ENCODE peak calls at places on chromosomes 16 and 17, in six cellular contexts. L is heart left ventricle, T is SK-N-SH, N is mucosa of descending colon, K is H1, P is heart right ventricle. W is an unnamed sample.

GRCh38 chr16:66159987-66160386 is 206.5 kb upstream of the CDH5 start:
- DNase-seq in L (no peak), T (no peak), N (no peak), K (no peak), P (no peak), W (no peak)

GRCh38 chr17:1040216-1040600 is 43.3 kb downstream of the TIMM22 start:
- DNase-seq in L (peak; percentile 49), T (no peak), N (peak; percentile 47), K (no peak), P (no peak), W (no peak)

GRCh38 chr17:38947189-38947588 is 20.0 kb downstream of the FBXO47 start:
- DNase-seq in L (no peak), T (no peak), N (no peak), K (no peak), P (no peak), W (no peak)

GRCh38 chr16:88536971-88537751 is 33.0 kb upstream of the ZC3H18 start:
- DNase-seq in L (no peak), T (peak; percentile 66), N (no peak), K (no peak), P (no peak), W (no peak)

GRCh38 chr16:73063284-73063733 is 15.4 kb upstream of the ZFHX3 start:
- DNase-seq in L (no peak), T (no peak), N (no peak), K (no peak), P (no peak), W (no peak)

GRCh38 chr17:3571043-3571900 is 13.7 kb upstream of the TRPV3 start:
- DNase-seq in L (no peak), T (no peak), N (no peak), K (no peak), P (no peak), W (no peak)

GRCh38 chr16:2470234-2470601 is 879 bp upstream of the NTN3 start:
- DNase-seq in L (no peak), T (no peak), N (no peak), K (no peak), P (no peak), W (no peak)

GRCh38 chr16:88355389-88356123 is 27.2 kb upstream of the ZNF469 start:
- DNase-seq in L (no peak), T (peak; percentile 23), N (peak; percentile 43), K (no peak), P (no peak), W (no peak)

GRCh38 chr16:30982548-30983288 is 2.3 kb upstream of the HSD3B7 start:
- DNase-seq in L (no peak), T (no peak), N (no peak), K (no peak), P (no peak), W (no peak)

GRCh38 chr16:51651061-51651466 is 500.0 kb upstream of the SALL1 start:
- DNase-seq in L (no peak), T (peak; percentile 41), N (no peak), K (no peak), P (no peak), W (no peak)

GRCh38 chr16:86414991-86415740 is 95.2 kb upstream of the FOXF1 start:
- DNase-seq in L (peak; percentile 41), T (no peak), N (no peak), K (no peak), P (peak; percentile 59), W (no peak)

GRCh38 chr17:62051053-62051452 is 14.0 kb downstream of the MED13 start:
- DNase-seq in L (no peak), T (no peak), N (no peak), K (no peak), P (no peak), W (no peak)

GRCh38 chr17:76078859-76079576 is at the start of gene ZACN:
- DNase-seq in L (no peak), T (peak; percentile 53), N (peak; percentile 49), K (no peak), P (no peak), W (no peak)

GRCh38 chr16:63890723-63891122 is 1231.1 kb downstream of the CDH11 start:
- DNase-seq in L (no peak), T (no peak), N (no peak), K (no peak), P (no peak), W (no peak)

GRCh38 chr17:40121886-40122465 is at the start of gene MSL1:
- DNase-seq in L (peak; percentile 91), T (peak; percentile 98), N (peak; percentile 91), K (no peak), P (peak; percentile 90), W (peak; percentile 88)

GRCh38 chr16:49557070-49557446 is 183.5 kb downstream of the C16orf78 start:
- DNase-seq in L (no peak), T (no peak), N (no peak), K (peak; percentile 43), P (no peak), W (no peak)

DNA sequence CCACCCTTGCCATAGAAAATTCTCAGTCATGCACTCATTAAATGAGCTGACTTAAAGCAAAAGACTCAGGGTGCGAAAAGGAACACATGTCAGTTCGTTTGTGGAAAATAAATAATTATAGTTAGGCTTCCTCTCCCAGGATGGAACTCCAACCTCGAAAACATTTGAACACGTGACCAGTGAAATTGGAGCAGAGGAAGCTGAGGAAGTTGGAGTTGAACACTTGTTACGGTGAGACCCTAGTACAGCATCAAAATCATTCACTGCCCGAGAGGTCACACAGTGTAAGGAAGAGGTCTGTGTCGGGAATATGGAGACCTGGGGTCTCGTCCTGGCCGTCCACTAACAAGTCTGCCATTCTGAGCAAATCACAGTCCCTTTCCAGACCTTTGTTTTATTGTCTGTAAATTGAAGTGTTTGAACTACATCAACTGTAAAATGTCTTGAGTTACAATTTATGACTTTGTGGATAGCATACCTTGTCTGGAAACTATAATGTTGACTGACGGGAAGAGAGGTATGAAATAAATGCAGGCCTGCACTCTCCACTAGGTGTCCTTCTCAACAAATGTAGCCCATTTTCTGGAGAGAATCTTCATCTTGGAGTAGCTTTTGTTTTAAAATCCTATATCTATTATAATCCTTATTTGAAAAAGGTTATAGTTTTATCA is 7.7 kb downstream of the PSMD7 start:
- DNase-seq in L (no peak), T (no peak), N (no peak), K (no peak), P (no peak), W (no peak)
- TF ChIP-seq CTCF in L (peak; percentile 15), T (peak; percentile 58), N (peak; percentile 13), K (no peak), P (peak; percentile 32), W (no peak)

DNA sequence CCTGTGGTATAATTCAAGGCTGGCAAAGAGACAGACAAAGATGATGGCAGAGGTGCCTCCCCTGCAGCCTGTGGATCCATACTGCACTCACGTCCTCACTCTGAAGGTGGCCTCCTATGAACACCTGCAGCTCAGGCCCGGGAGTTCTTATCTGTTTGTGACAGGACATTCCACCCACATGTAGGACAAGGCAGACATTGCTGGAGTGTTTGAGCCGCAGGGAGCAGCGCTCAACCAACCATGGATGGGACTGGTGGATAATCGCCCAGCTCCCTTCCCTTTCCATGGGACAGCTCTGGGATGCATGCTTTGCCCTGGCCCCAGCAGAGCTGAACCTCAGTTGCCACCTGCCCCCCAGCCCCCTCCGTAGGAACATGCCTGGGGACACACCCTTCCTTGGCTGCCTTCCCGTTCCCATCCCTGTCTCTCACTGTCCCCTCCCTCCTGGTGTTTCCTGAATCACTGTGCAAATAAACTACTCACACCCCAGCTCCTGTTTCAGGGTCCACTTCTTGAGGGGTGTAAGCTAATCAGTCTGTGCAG is 22.2 kb downstream of the ITPRIPL2 start:
- DNase-seq in L (peak; percentile 51), T (no peak), N (peak; percentile 84), K (no peak), P (peak; percentile 42), W (no peak)
- H3K4me1 ChIP-seq in L (no peaks in the 10 kb centered on the region), T (peaks cover 40% of the 10 kb centered on the region), N (peaks cover 34% of the 10 kb centered on the region), K (peaks cover under 1% of the 10 kb centered on the region), P (peaks cover 75% of the 10 kb centered on the region), W (peaks cover 14% of the 10 kb centered on the region)

GRCh38 chr16:82092711-82093110 is 57.7 kb downstream of the HSD17B2 start:
- DNase-seq in L (no peak), T (no peak), N (no peak), K (no peak), P (no peak), W (no peak)
- TF ChIP-seq CTCF in L (no peak), T (no peak), N (no peak), K (no peak), P (no peak), W (no peak)

DNA sequence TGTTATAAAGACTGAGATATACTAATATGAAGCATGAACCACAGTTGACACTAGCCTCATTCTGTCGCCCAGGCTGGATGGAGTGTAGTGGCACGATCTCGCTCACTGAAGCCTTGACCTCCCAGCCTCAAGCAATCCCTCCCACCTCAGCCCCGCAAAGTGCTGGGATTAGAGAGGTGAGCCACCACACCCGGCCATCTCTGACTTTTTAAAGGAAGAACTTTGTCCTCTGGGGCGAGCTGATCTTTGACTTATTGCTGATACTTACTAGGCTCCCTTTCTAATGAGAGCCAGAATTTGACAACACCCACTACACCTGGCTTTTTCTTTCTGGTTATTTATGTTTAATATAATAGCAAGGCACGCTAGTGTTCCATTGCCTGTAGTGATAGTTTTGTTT is 57.2 kb downstream of the CLEC16A start:
- DNase-seq in L (no peak), T (no peak), N (no peak), K (no peak), P (no peak), W (no peak)
- H3K4me1 ChIP-seq in L (no peaks in the 10 kb centered on the region), T (peaks cover 12% of the 10 kb centered on the region), N (peaks cover 3% of the 10 kb centered on the region), K (no peaks in the 10 kb centered on the region), P (no peaks in the 10 kb centered on the region), W (no peaks in the 10 kb centered on the region)

GRCh38 chr17:79146562-79146961 is 71.9 kb downstream of the ENGASE start:
- DNase-seq in L (no peak), T (no peak), N (no peak), K (no peak), P (no peak), W (no peak)

GRCh38 chr17:79141578-79142338 is 67.1 kb downstream of the ENGASE start:
- DNase-seq in L (no peak), T (no peak), N (no peak), K (no peak), P (no peak), W (no peak)

GRCh38 chr17:79142375-79142774 is 67.8 kb downstream of the ENGASE start:
- DNase-seq in L (no peak), T (no peak), N (no peak), K (no peak), P (no peak), W (no peak)

GRCh38 chr17:79145548-79145947 is 70.9 kb downstream of the ENGASE start:
- DNase-seq in L (no peak), T (no peak), N (no peak), K (no peak), P (no peak), W (no peak)

DNA sequence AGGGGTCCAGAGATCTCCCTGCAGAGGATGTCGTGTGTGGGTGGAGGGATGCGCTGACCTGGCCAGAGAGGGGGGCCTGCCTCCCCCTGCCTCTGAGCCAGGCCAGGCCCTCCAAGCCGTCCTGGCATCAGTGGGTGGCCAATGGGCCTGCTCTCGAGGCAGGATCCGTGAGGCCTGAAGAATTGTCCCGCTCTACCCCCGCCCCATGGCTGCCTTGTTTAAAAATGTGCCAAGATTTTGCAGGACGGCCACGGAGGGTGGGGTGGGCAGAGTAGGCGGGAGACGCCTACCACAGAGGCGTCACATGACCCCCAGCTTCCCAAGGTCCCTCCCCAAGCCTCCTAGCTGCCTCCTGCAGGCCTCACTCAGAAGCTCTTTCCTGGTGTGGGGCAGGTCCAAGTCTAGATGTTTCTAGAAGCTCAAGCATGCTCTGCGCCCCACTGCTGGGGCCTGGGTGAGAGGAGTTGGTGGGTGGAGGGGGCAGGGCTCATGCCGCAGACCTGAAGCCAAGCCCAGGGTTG is 69.5 kb downstream of the ENGASE start:
- DNase-seq in L (no peak), T (no peak), N (no peak), K (no peak), P (no peak), W (no peak)
- TF ChIP-seq CTCF in L (no peak), T (no peak), N (no peak), K (no peak), P (no peak), W (no peak)